ENCODE peak calls at places on chromosome 18, in six cellular contexts. One of them, this sample, is unnamed.

GRCh38 chr18:72704202-72704601 is 160.1 kb upstream of the CBLN2 start:
- DNase-seq in upper lobe of right lung: no peak
- DNase-seq in left lung: no peak
- DNase-seq in fibroblast of lung: no peak
- DNase-seq in naive thymus-derived CD4-positive, alpha-beta T cell: no peak
- DNase-seq in stomach: no peak
- DNase-seq in this sample: no peak

GRCh38 chr18:48563027-48563426 is 24.2 kb downstream of the CTIF start:
- DNase-seq in upper lobe of right lung: no peak
- DNase-seq in left lung: no peak
- DNase-seq in fibroblast of lung: peak
- DNase-seq in naive thymus-derived CD4-positive, alpha-beta T cell: no peak
- DNase-seq in stomach: no peak
- DNase-seq in this sample: no peak

GRCh38 chr18:11034816-11035215 is 114.6 kb downstream of the PIEZO2 start:
- DNase-seq in upper lobe of right lung: no peak
- DNase-seq in left lung: no peak
- DNase-seq in fibroblast of lung: no peak
- DNase-seq in naive thymus-derived CD4-positive, alpha-beta T cell: no peak
- DNase-seq in stomach: no peak
- DNase-seq in this sample: no peak

GRCh38 chr18:72541871-72542690 is 2.1 kb downstream of the CBLN2 start:
- DNase-seq in upper lobe of right lung: no peak
- DNase-seq in left lung: no peak
- DNase-seq in fibroblast of lung: no peak
- DNase-seq in naive thymus-derived CD4-positive, alpha-beta T cell: no peak
- DNase-seq in stomach: no peak
- DNase-seq in this sample: no peak

GRCh38 chr18:49812321-49813070 is 837 bp downstream of the ACAA2 start:
- DNase-seq in upper lobe of right lung: no peak
- DNase-seq in left lung: no peak
- DNase-seq in fibroblast of lung: peak
- DNase-seq in naive thymus-derived CD4-positive, alpha-beta T cell: no peak
- DNase-seq in stomach: no peak
- DNase-seq in this sample: no peak

GRCh38 chr18:8503287-8503686 is 106.0 kb upstream of the RAB12 start:
- DNase-seq in upper lobe of right lung: no peak
- DNase-seq in left lung: no peak
- DNase-seq in fibroblast of lung: no peak
- DNase-seq in naive thymus-derived CD4-positive, alpha-beta T cell: no peak
- DNase-seq in stomach: no peak
- DNase-seq in this sample: no peak

GRCh38 chr18:49168970-49169619 is 218.3 kb upstream of the SMAD7 start:
- DNase-seq in upper lobe of right lung: no peak
- DNase-seq in left lung: no peak
- DNase-seq in fibroblast of lung: no peak
- DNase-seq in naive thymus-derived CD4-positive, alpha-beta T cell: no peak
- DNase-seq in stomach: peak
- DNase-seq in this sample: no peak

GRCh38 chr18:79077181-79077580 is 8.0 kb downstream of the ATP9B start:
- DNase-seq in upper lobe of right lung: no peak
- DNase-seq in left lung: no peak
- DNase-seq in fibroblast of lung: no peak
- DNase-seq in naive thymus-derived CD4-positive, alpha-beta T cell: no peak
- DNase-seq in stomach: no peak
- DNase-seq in this sample: no peak

GRCh38 chr18:76349067-76349715 is 145.9 kb downstream of the ZNF516 start:
- DNase-seq in upper lobe of right lung: peak
- DNase-seq in left lung: no peak
- DNase-seq in fibroblast of lung: peak
- DNase-seq in naive thymus-derived CD4-positive, alpha-beta T cell: peak
- DNase-seq in stomach: peak
- DNase-seq in this sample: no peak

GRCh38 chr18:21134895-21135294 is 23.3 kb upstream of the ROCK1 start:
- DNase-seq in upper lobe of right lung: no peak
- DNase-seq in left lung: no peak
- DNase-seq in fibroblast of lung: peak
- DNase-seq in naive thymus-derived CD4-positive, alpha-beta T cell: peak
- DNase-seq in stomach: no peak
- DNase-seq in this sample: no peak

GRCh38 chr18:34709631-34710429 is at the start of gene DTNA:
- DNase-seq in upper lobe of right lung: no peak
- DNase-seq in left lung: no peak
- DNase-seq in fibroblast of lung: peak
- DNase-seq in naive thymus-derived CD4-positive, alpha-beta T cell: no peak
- DNase-seq in stomach: no peak
- DNase-seq in this sample: no peak

GRCh38 chr18:75206637-75207297 is 2.2 kb downstream of the PTGR3 start:
- DNase-seq in upper lobe of right lung: no peak
- DNase-seq in left lung: no peak
- DNase-seq in fibroblast of lung: no peak
- DNase-seq in naive thymus-derived CD4-positive, alpha-beta T cell: no peak
- DNase-seq in stomach: no peak
- DNase-seq in this sample: no peak
- H3K4me3 ChIP-seq in upper lobe of right lung: peak
- H3K4me3 ChIP-seq in left lung: peak
- H3K4me3 ChIP-seq in fibroblast of lung: peak
- H3K4me3 ChIP-seq in naive thymus-derived CD4-positive, alpha-beta T cell: no peak
- H3K4me3 ChIP-seq in stomach: peak
- H3K4me3 ChIP-seq in this sample: peak

GRCh38 chr18:12307871-12308385 is at the start of gene TUBB6:
- DNase-seq in upper lobe of right lung: peak
- DNase-seq in left lung: peak
- DNase-seq in fibroblast of lung: peak
- DNase-seq in naive thymus-derived CD4-positive, alpha-beta T cell: no peak
- DNase-seq in stomach: peak
- DNase-seq in this sample: peak
- H3K4me3 ChIP-seq in upper lobe of right lung: peak
- H3K4me3 ChIP-seq in left lung: peak
- H3K4me3 ChIP-seq in fibroblast of lung: peak
- H3K4me3 ChIP-seq in naive thymus-derived CD4-positive, alpha-beta T cell: no peak
- H3K4me3 ChIP-seq in stomach: peak
- H3K4me3 ChIP-seq in this sample: peak

GRCh38 chr18:47342566-47342965 is 91.1 kb upstream of the SKOR2 start:
- DNase-seq in upper lobe of right lung: no peak
- DNase-seq in left lung: no peak
- DNase-seq in fibroblast of lung: no peak
- DNase-seq in naive thymus-derived CD4-positive, alpha-beta T cell: no peak
- DNase-seq in stomach: no peak
- DNase-seq in this sample: no peak
- H3K4me3 ChIP-seq in upper lobe of right lung: no peak
- H3K4me3 ChIP-seq in left lung: no peak
- H3K4me3 ChIP-seq in fibroblast of lung: no peak
- H3K4me3 ChIP-seq in naive thymus-derived CD4-positive, alpha-beta T cell: no peak
- H3K4me3 ChIP-seq in stomach: no peak
- H3K4me3 ChIP-seq in this sample: no peak

DNA sequence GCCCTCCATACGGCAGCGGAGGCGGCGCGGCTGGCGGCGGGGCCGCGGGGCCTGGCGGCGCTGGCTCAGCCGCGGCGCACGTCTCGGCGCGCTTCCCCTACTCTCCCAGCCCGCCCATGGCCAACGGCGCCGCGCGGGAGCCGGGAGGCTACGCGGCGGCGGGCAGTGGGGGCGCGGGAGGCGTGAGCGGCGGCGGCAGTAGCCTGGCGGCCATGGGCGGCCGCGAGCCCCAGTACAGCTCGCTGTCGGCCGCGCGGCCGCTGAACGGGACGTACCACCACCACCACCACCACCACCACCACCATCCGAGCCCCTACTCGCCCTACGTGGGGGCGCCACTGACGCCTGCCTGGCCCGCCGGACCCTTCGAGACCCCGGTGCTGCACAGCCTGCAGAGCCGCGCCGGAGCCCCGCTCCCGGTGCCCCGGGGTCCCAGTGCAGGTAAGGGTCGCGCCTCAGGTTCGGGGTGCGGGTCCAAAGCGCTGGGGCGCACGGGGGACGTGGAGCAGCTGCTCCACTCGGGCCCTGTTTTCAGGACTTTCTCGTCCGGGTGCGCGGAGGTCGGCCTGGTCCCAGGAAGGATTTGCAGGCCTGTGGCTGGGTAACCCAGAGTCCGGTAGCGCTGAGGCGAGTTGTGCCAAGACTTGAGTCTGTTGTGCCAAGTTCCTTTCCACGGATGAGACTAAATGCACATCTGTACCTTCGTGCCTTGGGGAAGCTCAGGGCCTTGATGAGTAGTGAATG is 2.6 kb downstream of the GATA6 start:
- DNase-seq in upper lobe of right lung: peak
- DNase-seq in left lung: no peak
- DNase-seq in fibroblast of lung: no peak
- DNase-seq in naive thymus-derived CD4-positive, alpha-beta T cell: no peak
- DNase-seq in stomach: no peak
- DNase-seq in this sample: no peak
- H3K4me3 ChIP-seq in upper lobe of right lung: peak
- H3K4me3 ChIP-seq in left lung: peak
- H3K4me3 ChIP-seq in fibroblast of lung: peak
- H3K4me3 ChIP-seq in naive thymus-derived CD4-positive, alpha-beta T cell: no peak
- H3K4me3 ChIP-seq in stomach: peak
- H3K4me3 ChIP-seq in this sample: peak

This sample was measured in coronary artery.